ENCODE peak calls at places on chromosomes 7 and 10, in five cellular contexts. One of them, this sample, is unnamed.

GRCh38 chr10:122894261-122894944 is 15.0 kb upstream of the FAM24B start:
- DNase-seq in GM12892: no peak
- DNase-seq in esophagus squamous epithelium: no peak
- DNase-seq in mesothelial cell of epicardium: no peak
- DNase-seq in cardiac muscle cell: no peak
- DNase-seq in this sample: no peak

GRCh38 chr7:149855368-149856305 is 17.5 kb downstream of the ZNF862 start:
- DNase-seq in GM12892: no peak
- DNase-seq in esophagus squamous epithelium: no peak
- DNase-seq in mesothelial cell of epicardium: peak; percentile 44
- DNase-seq in cardiac muscle cell: peak; percentile 72
- DNase-seq in this sample: no peak

GRCh38 chr7:136134503-136134902 is 157.3 kb upstream of the MTPN start:
- DNase-seq in GM12892: no peak
- DNase-seq in esophagus squamous epithelium: no peak
- DNase-seq in mesothelial cell of epicardium: no peak
- DNase-seq in cardiac muscle cell: no peak
- DNase-seq in this sample: no peak

GRCh38 chr7:27172823-27173411 is 1.2 kb downstream of the HOXA10 start:
- DNase-seq in GM12892: no peak
- DNase-seq in esophagus squamous epithelium: no peak
- DNase-seq in mesothelial cell of epicardium: peak; percentile 65
- DNase-seq in cardiac muscle cell: no peak
- DNase-seq in this sample: no peak

GRCh38 chr7:2862831-2863361 is 18.8 kb upstream of the GNA12 start:
- DNase-seq in GM12892: peak; percentile 12
- DNase-seq in esophagus squamous epithelium: no peak
- DNase-seq in mesothelial cell of epicardium: no peak
- DNase-seq in cardiac muscle cell: peak; percentile 92
- DNase-seq in this sample: no peak

GRCh38 chr7:37964196-37964595 is 43.8 kb downstream of the EPDR1 start:
- DNase-seq in GM12892: no peak
- DNase-seq in esophagus squamous epithelium: no peak
- DNase-seq in mesothelial cell of epicardium: no peak
- DNase-seq in cardiac muscle cell: no peak
- DNase-seq in this sample: no peak

GRCh38 chr7:18663321-18663720 is 167.8 kb downstream of the HDAC9 start:
- DNase-seq in GM12892: no peak
- DNase-seq in esophagus squamous epithelium: no peak
- DNase-seq in mesothelial cell of epicardium: no peak
- DNase-seq in cardiac muscle cell: no peak
- DNase-seq in this sample: no peak

GRCh38 chr10:23693895-23694294 is 255.0 kb downstream of the OTUD1 start:
- DNase-seq in GM12892: no peak
- DNase-seq in esophagus squamous epithelium: no peak
- DNase-seq in mesothelial cell of epicardium: no peak
- DNase-seq in cardiac muscle cell: no peak
- DNase-seq in this sample: peak; percentile 33

GRCh38 chr10:33248638-33249037 is 85.8 kb downstream of the NRP1 start:
- DNase-seq in GM12892: no peak
- DNase-seq in esophagus squamous epithelium: no peak
- DNase-seq in mesothelial cell of epicardium: no peak
- DNase-seq in cardiac muscle cell: peak; percentile 84
- DNase-seq in this sample: no peak

GRCh38 chr7:22786290-22786932 is 36.2 kb downstream of the TOMM7 start:
- DNase-seq in GM12892: no peak
- DNase-seq in esophagus squamous epithelium: no peak
- DNase-seq in mesothelial cell of epicardium: no peak
- DNase-seq in cardiac muscle cell: no peak
- DNase-seq in this sample: no peak

GRCh38 chr7:150974468-150975391 is 3.4 kb downstream of the KCNH2 start:
- DNase-seq in GM12892: peak; percentile 67
- DNase-seq in esophagus squamous epithelium: no peak
- DNase-seq in mesothelial cell of epicardium: peak; percentile 63
- DNase-seq in cardiac muscle cell: peak; percentile 23
- DNase-seq in this sample: peak; percentile 36

GRCh38 chr10:90787906-90788491 is 69.8 kb downstream of the HTR7 start:
- DNase-seq in GM12892: no peak
- DNase-seq in esophagus squamous epithelium: no peak
- DNase-seq in mesothelial cell of epicardium: no peak
- DNase-seq in cardiac muscle cell: peak; percentile 64
- DNase-seq in this sample: peak; percentile 53

GRCh38 chr7:155886391-155887173 is 74.3 kb upstream of the SHH start:
- DNase-seq in GM12892: no peak
- DNase-seq in esophagus squamous epithelium: no peak
- DNase-seq in mesothelial cell of epicardium: no peak
- DNase-seq in cardiac muscle cell: no peak
- DNase-seq in this sample: no peak

GRCh38 chr7:69439040-69439439 is 159.2 kb upstream of the AUTS2 start:
- DNase-seq in GM12892: no peak
- DNase-seq in esophagus squamous epithelium: no peak
- DNase-seq in mesothelial cell of epicardium: no peak
- DNase-seq in cardiac muscle cell: no peak
- DNase-seq in this sample: no peak

GRCh38 chr10:119940487-119940886 is 48.0 kb downstream of the SEC23IP start:
- DNase-seq in GM12892: no peak
- DNase-seq in esophagus squamous epithelium: no peak
- DNase-seq in mesothelial cell of epicardium: no peak
- DNase-seq in cardiac muscle cell: peak; percentile 25
- DNase-seq in this sample: no peak

GRCh38 chr10:110793128-110793812 is 78.5 kb upstream of the PDCD4 start:
- DNase-seq in GM12892: no peak
- DNase-seq in esophagus squamous epithelium: no peak
- DNase-seq in mesothelial cell of epicardium: no peak
- DNase-seq in cardiac muscle cell: no peak
- DNase-seq in this sample: no peak

GRCh38 chr10:132066186-132066585 is 440 bp downstream of the JAKMIP3 start:
- DNase-seq in GM12892: no peak
- DNase-seq in esophagus squamous epithelium: no peak
- DNase-seq in mesothelial cell of epicardium: peak; percentile 39
- DNase-seq in cardiac muscle cell: peak; percentile 23
- DNase-seq in this sample: no peak

GRCh38 chr10:97277551-97277950 is 14.9 kb downstream of the ARHGAP19 start:
- DNase-seq in GM12892: no peak
- DNase-seq in esophagus squamous epithelium: no peak
- DNase-seq in mesothelial cell of epicardium: no peak
- DNase-seq in cardiac muscle cell: no peak
- DNase-seq in this sample: no peak

GRCh38 chr10:68231916-68232315 is at the start of gene ATOH7:
- DNase-seq in GM12892: no peak
- DNase-seq in esophagus squamous epithelium: no peak
- DNase-seq in mesothelial cell of epicardium: peak; percentile 39
- DNase-seq in cardiac muscle cell: no peak
- DNase-seq in this sample: no peak

GRCh38 chr10:110872145-110872983 is 636 bp downstream of the PDCD4 start:
- DNase-seq in GM12892: no peak
- DNase-seq in esophagus squamous epithelium: no peak
- DNase-seq in mesothelial cell of epicardium: peak; percentile 84
- DNase-seq in cardiac muscle cell: peak; percentile 87
- DNase-seq in this sample: peak; percentile 85

GRCh38 chr7:74287303-74288033 is 1.7 kb upstream of the CLIP2 start:
- DNase-seq in GM12892: no peak
- DNase-seq in esophagus squamous epithelium: no peak
- DNase-seq in mesothelial cell of epicardium: no peak
- DNase-seq in cardiac muscle cell: no peak
- DNase-seq in this sample: no peak

GRCh38 chr7:24665564-24666294 is 91.5 kb downstream of the GSDME start:
- DNase-seq in GM12892: no peak
- DNase-seq in esophagus squamous epithelium: no peak
- DNase-seq in mesothelial cell of epicardium: peak; percentile 46
- DNase-seq in cardiac muscle cell: peak; percentile 72
- DNase-seq in this sample: peak; percentile 53

GRCh38 chr7:50718311-50718710 is 64.4 kb downstream of the GRB10 start:
- DNase-seq in GM12892: no peak
- DNase-seq in esophagus squamous epithelium: no peak
- DNase-seq in mesothelial cell of epicardium: no peak
- DNase-seq in cardiac muscle cell: no peak
- DNase-seq in this sample: no peak

GRCh38 chr10:95363303-95363912 is 72.6 kb upstream of the PDLIM1 start:
- DNase-seq in GM12892: peak; percentile 31
- DNase-seq in esophagus squamous epithelium: no peak
- DNase-seq in mesothelial cell of epicardium: no peak
- DNase-seq in cardiac muscle cell: peak; percentile 84
- DNase-seq in this sample: peak; percentile 54

GRCh38 chr10:132397671-132398565 is 918 bp downstream of the PWWP2B start:
- DNase-seq in GM12892: no peak
- DNase-seq in esophagus squamous epithelium: no peak
- DNase-seq in mesothelial cell of epicardium: no peak
- DNase-seq in cardiac muscle cell: peak; percentile 45
- DNase-seq in this sample: no peak

GRCh38 chr10:36519909-36520308 is 605.5 kb upstream of the ANKRD30A start:
- DNase-seq in GM12892: no peak
- DNase-seq in esophagus squamous epithelium: no peak
- DNase-seq in mesothelial cell of epicardium: no peak
- DNase-seq in cardiac muscle cell: no peak
- DNase-seq in this sample: no peak

GRCh38 chr7:424301-424935 is 95.2 kb downstream of the PDGFA start:
- DNase-seq in GM12892: no peak
- DNase-seq in esophagus squamous epithelium: no peak
- DNase-seq in mesothelial cell of epicardium: no peak
- DNase-seq in cardiac muscle cell: no peak
- DNase-seq in this sample: no peak

GRCh38 chr7:36155811-36156361 is 2.8 kb downstream of the EEPD1 start:
- DNase-seq in GM12892: no peak
- DNase-seq in esophagus squamous epithelium: no peak
- DNase-seq in mesothelial cell of epicardium: no peak
- DNase-seq in cardiac muscle cell: no peak
- DNase-seq in this sample: peak; percentile 14

GRCh38 chr10:89946106-89946505 is 244.7 kb downstream of the KIF20B start:
- DNase-seq in GM12892: no peak
- DNase-seq in esophagus squamous epithelium: no peak
- DNase-seq in mesothelial cell of epicardium: no peak
- DNase-seq in cardiac muscle cell: peak; percentile 28
- DNase-seq in this sample: no peak

GRCh38 chr7:92833766-92834605 is 2.4 kb downstream of the CDK6 start:
- DNase-seq in GM12892: peak; percentile 34
- DNase-seq in esophagus squamous epithelium: peak; percentile 8
- DNase-seq in mesothelial cell of epicardium: peak; percentile 83
- DNase-seq in cardiac muscle cell: peak; percentile 88
- DNase-seq in this sample: peak; percentile 66

GRCh38 chr10:38003026-38003425 is 7.4 kb upstream of the ZNF33A start:
- DNase-seq in GM12892: no peak
- DNase-seq in esophagus squamous epithelium: no peak
- DNase-seq in mesothelial cell of epicardium: no peak
- DNase-seq in cardiac muscle cell: no peak
- DNase-seq in this sample: no peak

GRCh38 chr7:45402480-45403218 is 171.5 kb upstream of the ADCY1 start:
- DNase-seq in GM12892: no peak
- DNase-seq in esophagus squamous epithelium: no peak
- DNase-seq in mesothelial cell of epicardium: no peak
- DNase-seq in cardiac muscle cell: peak; percentile 89
- DNase-seq in this sample: no peak